ENCODE peak calls at places on chromosome 2, in four cellular contexts. V, U, R and B are unnamed samples.
A peak's percentile ranks its signal among the peaks of the same experiment; 100 is the strongest.

GRCh38 chr2:72115361-72116080 is 32.1 kb downstream of the CYP26B1 start:
- DNase-seq in V (no peak), U (no peak), R (peak; percentile 43), B (peak; percentile 81)

GRCh38 chr2:206696910-206697309 is 21.3 kb downstream of the DYTN start:
- DNase-seq in V (no peak), U (no peak), R (no peak), B (no peak)

GRCh38 chr2:159256159-159256558 is 30.3 kb downstream of the WDSUB1 start:
- DNase-seq in V (no peak), U (no peak), R (no peak), B (no peak)

GRCh38 chr2:11354363-11355154 is 10.1 kb upstream of the ROCK2 start:
- DNase-seq in V (no peak), U (no peak), R (no peak), B (no peak)

GRCh38 chr2:85997016-85997970 is 108.4 kb downstream of the POLR1A start:
- DNase-seq in V (peak; percentile 60), U (no peak), R (peak; percentile 91), B (no peak)

GRCh38 chr2:218890369-218890768 is 9.7 kb downstream of the WNT10A start:
- DNase-seq in V (no peak), U (no peak), R (no peak), B (no peak)

GRCh38 chr2:8564475-8564874 is 117.4 kb upstream of the ID2 start:
- DNase-seq in V (no peak), U (no peak), R (no peak), B (peak; percentile 52)

GRCh38 chr2:179422037-179422643 is 157.5 kb upstream of the SESTD1 start:
- DNase-seq in V (peak; percentile 82), U (peak; percentile 82), R (peak; percentile 64), B (peak; percentile 64)

GRCh38 chr2:223797811-223798721 is 39.3 kb downstream of the AP1S3 start:
- DNase-seq in V (no peak), U (peak; percentile 40), R (no peak), B (no peak)

GRCh38 chr2:57376985-57377384 is 669.6 kb upstream of the VRK2 start:
- DNase-seq in V (no peak), U (peak; percentile 30), R (no peak), B (no peak)

GRCh38 chr2:88967844-88968243 is 276.4 kb downstream of the RPIA start:
- DNase-seq in V (no peak), U (peak; percentile 21), R (no peak), B (no peak)

GRCh38 chr2:23767871-23768611 is 158.9 kb downstream of the ATAD2B start:
- DNase-seq in V (no peak), U (no peak), R (no peak), B (no peak)

GRCh38 chr2:8537572-8538155 is 144.2 kb upstream of the ID2 start:
- DNase-seq in V (no peak), U (no peak), R (no peak), B (peak; percentile 31)

GRCh38 chr2:33425660-33426059 is 50.8 kb upstream of the RASGRP3 start:
- DNase-seq in V (no peak), U (no peak), R (no peak), B (no peak)

GRCh38 chr2:42089340-42089925 is 41.6 kb downstream of the PKDCC start:
- DNase-seq in V (peak; percentile 28), U (peak; percentile 75), R (peak; percentile 75), B (peak; percentile 85)

GRCh38 chr2:86580560-86580959 is 17.3 kb upstream of the CHMP3 start:
- DNase-seq in V (no peak), U (no peak), R (no peak), B (no peak)

GRCh38 chr2:121171625-121172119 is 113.3 kb downstream of the TFCP2L1 start:
- DNase-seq in V (no peak), U (no peak), R (no peak), B (no peak)

GRCh38 chr2:11676640-11677039 is 6.6 kb upstream of the NTSR2 start:
- DNase-seq in V (no peak), U (no peak), R (no peak), B (no peak)

GRCh38 chr2:23900927-23901322 is 26.0 kb downstream of the ATAD2B start:
- DNase-seq in V (peak; percentile 69), U (no peak), R (peak; percentile 49), B (no peak)

GRCh38 chr2:160251566-160251965 is 51.5 kb upstream of the ITGB6 start:
- DNase-seq in V (no peak), U (no peak), R (no peak), B (no peak)

GRCh38 chr2:202038471-202039277 is 5.0 kb downstream of the FZD7 start:
- DNase-seq in V (no peak), U (peak; percentile 70), R (no peak), B (no peak)

GRCh38 chr2:40093036-40093673 is 314.1 kb upstream of the THUMPD2 start:
- DNase-seq in V (no peak), U (peak; percentile 34), R (no peak), B (no peak)

GRCh38 chr2:54406031-54406430 is 50.1 kb upstream of the SPTBN1 start:
- DNase-seq in V (no peak), U (no peak), R (no peak), B (no peak)

GRCh38 chr2:33167655-33168245 is 221.0 kb downstream of the LTBP1 start:
- DNase-seq in V (no peak), U (no peak), R (no peak), B (no peak)

GRCh38 chr2:237892478-237892877 is 33.1 kb downstream of the RAMP1 start:
- DNase-seq in V (no peak), U (no peak), R (no peak), B (no peak)

GRCh38 chr2:120939595-120940318 is 204.1 kb downstream of the GLI2 start:
- DNase-seq in V (no peak), U (peak; percentile 49), R (no peak), B (no peak)

GRCh38 chr2:150142561-150142960 is 344.9 kb downstream of the RND3 start:
- DNase-seq in V (no peak), U (no peak), R (no peak), B (no peak)

GRCh38 chr2:55894720-55895119 is 28.9 kb downstream of the EFEMP1 start:
- DNase-seq in V (no peak), U (no peak), R (no peak), B (no peak)

GRCh38 chr2:17257194-17257909 is 260.9 kb downstream of the RAD51AP2 start:
- DNase-seq in V (no peak), U (no peak), R (no peak), B (no peak)

GRCh38 chr2:98702127-98702802 is 28.7 kb downstream of the MGAT4A start:
- DNase-seq in V (peak; percentile 21), U (peak; percentile 35), R (no peak), B (no peak)

GRCh38 chr2:231674587-231675334 is 33.6 kb upstream of the PTMA start:
- DNase-seq in V (peak; percentile 57), U (peak; percentile 87), R (peak; percentile 69), B (peak; percentile 73)

GRCh38 chr2:233247116-233247515 is 4.4 kb upstream of the ATG16L1 start:
- DNase-seq in V (no peak), U (no peak), R (no peak), B (no peak)

GRCh38 chr2:239720411-239721365 is 304.5 kb downstream of the NDUFA10 start:
- DNase-seq in V (no peak), U (no peak), R (peak; percentile 9), B (no peak)

GRCh38 chr2:96142217-96143113 is 2.8 kb downstream of the DUSP2 start:
- DNase-seq in V (no peak), U (no peak), R (no peak), B (no peak)

DNA sequence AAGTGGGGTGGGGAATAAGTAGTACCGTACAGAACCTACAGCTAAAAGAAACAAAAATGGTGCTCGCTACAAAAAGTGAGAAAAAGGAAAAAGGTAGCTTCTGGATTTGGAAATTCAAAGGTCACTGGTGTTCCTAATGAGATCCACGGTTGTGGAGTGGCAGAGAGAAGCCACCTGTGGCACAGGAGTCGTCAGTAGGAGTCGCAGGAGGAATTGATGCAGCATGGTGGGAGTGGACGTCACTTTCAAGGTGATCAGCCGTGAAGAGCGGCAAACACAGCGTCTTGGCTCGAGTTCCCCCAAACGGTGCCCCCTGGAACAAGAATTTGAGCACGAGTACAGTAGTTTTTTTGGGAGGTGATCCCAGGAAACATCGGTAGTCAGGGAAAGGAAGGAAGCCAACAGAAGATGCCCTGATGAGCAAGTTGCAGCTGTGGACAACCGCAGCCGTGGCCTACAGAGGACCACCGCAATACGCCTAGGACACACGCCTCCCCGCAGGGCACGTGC is 1.4 kb upstream of the TTL start:
- DNase-seq in V (no peak), U (no peak), R (no peak), B (no peak)
- TF ChIP-seq CTCF in V (no peak), U (no peak), R (no peak), B (no peak)

GRCh38 chr2:186561467-186562208 is 28.2 kb upstream of the ITGAV start:
- DNase-seq in V (no peak), U (no peak), R (no peak), B (no peak)
- H3K27ac ChIP-seq in V (no peak overlapping the region), U (no peak overlapping the region), R (no peak overlapping the region), B (no peak overlapping the region)

DNA sequence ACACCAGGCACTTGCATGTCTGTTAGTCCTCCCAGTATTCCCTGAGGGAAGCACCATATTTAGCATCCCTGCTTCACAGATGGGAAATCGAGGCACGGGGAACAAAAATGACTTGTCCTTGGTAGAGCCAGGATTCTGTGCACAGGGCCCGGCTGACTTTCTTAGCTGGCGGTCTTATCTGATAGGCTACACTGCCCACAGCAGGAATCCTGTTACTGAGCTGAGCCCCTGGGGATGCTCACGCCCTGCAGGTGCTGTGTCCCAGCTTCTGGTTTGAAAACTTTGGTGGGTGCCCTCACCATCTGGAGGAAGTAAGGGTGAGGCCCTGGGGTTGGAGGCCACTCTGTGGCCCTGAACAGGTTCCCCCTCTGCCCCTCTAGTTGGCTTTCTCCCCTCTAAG is 68.4 kb upstream of the MCFD2 start:
- DNase-seq in V (no peak), U (no peak), R (no peak), B (no peak)
- H3K4me1 ChIP-seq in V (peaks cover 4% of the 10 kb centered on the region), U (peaks cover 18% of the 10 kb centered on the region), R (peaks cover 90% of the 10 kb centered on the region), B (peaks cover 45% of the 10 kb centered on the region)

DNA sequence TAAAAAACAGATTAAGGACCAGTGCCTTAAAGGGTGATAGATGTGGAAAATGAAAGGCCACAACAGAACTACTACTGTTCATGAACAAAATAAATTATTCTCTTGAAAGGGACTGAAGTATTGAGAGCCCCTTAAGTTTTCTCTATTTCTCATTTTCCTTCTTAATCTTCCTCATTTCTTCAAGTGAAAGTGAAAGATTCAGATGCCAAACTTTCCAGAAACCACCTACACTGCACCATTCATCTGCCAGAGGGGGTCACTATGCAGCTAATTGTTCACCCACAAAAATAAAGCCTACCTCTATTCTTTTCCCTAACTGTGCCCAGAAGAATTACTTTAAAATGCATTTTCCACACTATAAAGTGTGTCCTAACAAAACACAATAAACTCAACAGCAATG is 140.1 kb downstream of the NR4A2 start:
- DNase-seq in V (no peak), U (no peak), R (no peak), B (no peak)
- TF ChIP-seq CTCF in V (peak; percentile 14), U (peak; percentile 12), R (no peak), B (no peak)

GRCh38 chr2:204491528-204491927 is 53.7 kb upstream of the PARD3B start:
- DNase-seq in V (no peak), U (no peak), R (no peak), B (no peak)
- H3K27ac ChIP-seq in V (no peak overlapping the region), U (no peak overlapping the region), R (no peak overlapping the region), B (no peak overlapping the region)

GRCh38 chr2:36357506-36358316 is 2.1 kb downstream of the CRIM1 start:
- DNase-seq in V (peak; percentile 61), U (peak; percentile 61), R (peak; percentile 25), B (peak; percentile 68)
- H3K4me1 ChIP-seq in V (no peaks in the 10 kb centered on the region), U (no peaks in the 10 kb centered on the region), R (peaks cover 19% of the 10 kb centered on the region), B (peaks cover 5% of the 10 kb centered on the region)